ENCODE peak calls at places on chromosomes 5 and 9, in nine cellular contexts. L is cardiac fibroblast, R is body of pancreas, H is vagina, C is dorsolateral prefrontal cortex, Y is HL-60, Z is fibroblast of the aortic adventitia, K is fibroblast of mammary gland, U is psoas muscle. E is an unnamed sample.

GRCh38 chr9:5500441-5501235 is 9.7 kb upstream of the PDCD1LG2 start:
- DNase-seq in L (peak), R (no peak), H (no peak), C (no peak), Y (no peak), Z (peak), K (peak), U (no peak), E (no peak)

GRCh38 chr9:94721754-94722153 is 4.7 kb upstream of the AOPEP start:
- DNase-seq in L (no peak), R (no peak), H (no peak), C (no peak), Y (no peak), Z (no peak), K (no peak), U (no peak), E (no peak)

GRCh38 chr5:152642406-152642805 is 237.3 kb upstream of the NMUR2 start:
- DNase-seq in L (no peak), R (no peak), H (no peak), C (no peak), Y (no peak), Z (no peak), K (no peak), U (no peak), E (no peak)

GRCh38 chr5:110414360-110414759 is 312.1 kb downstream of the TMEM232 start:
- DNase-seq in L (peak), R (no peak), H (no peak), C (no peak), Y (no peak), Z (peak), K (peak), U (no peak), E (peak)

GRCh38 chr5:133251296-133252132 is 199.7 kb downstream of the HSPA4 start:
- DNase-seq in L (no peak), R (peak), H (no peak), C (no peak), Y (no peak), Z (no peak), K (no peak), U (no peak), E (peak)

GRCh38 chr5:149584106-149584505 is 2.8 kb downstream of the ARHGEF37 start:
- DNase-seq in L (no peak), R (no peak), H (no peak), C (no peak), Y (no peak), Z (no peak), K (no peak), U (no peak), E (no peak)

GRCh38 chr9:90801507-90802289 is at the start of gene SYK:
- DNase-seq in L (no peak), R (peak), H (no peak), C (no peak), Y (peak), Z (no peak), K (no peak), U (peak), E (no peak)

GRCh38 chr9:87189006-87189405 is 241.7 kb upstream of the GAS1 start:
- DNase-seq in L (no peak), R (no peak), H (no peak), C (no peak), Y (no peak), Z (no peak), K (no peak), U (no peak), E (no peak)

GRCh38 chr9:2263665-2264064 is 248.5 kb downstream of the SMARCA2 start:
- DNase-seq in L (no peak), R (no peak), H (no peak), C (no peak), Y (peak), Z (no peak), K (no peak), U (no peak), E (no peak)
- H3K4me3 ChIP-seq in L (no peak), R (no peak), H (no peak), C (no peak), Y (no peak), Z (no peak), K (no peak), U (no peak), E (no peak)

GRCh38 chr9:127838375-127839078 is 15.9 kb downstream of the ENG start:
- DNase-seq in L (peak), R (peak), H (no peak), C (no peak), Y (no peak), Z (peak), K (peak), U (peak), E (no peak)
- H3K4me3 ChIP-seq in L (peak), R (no peak), H (peak), C (no peak), Y (no peak), Z (peak), K (peak), U (peak), E (no peak)

DNA sequence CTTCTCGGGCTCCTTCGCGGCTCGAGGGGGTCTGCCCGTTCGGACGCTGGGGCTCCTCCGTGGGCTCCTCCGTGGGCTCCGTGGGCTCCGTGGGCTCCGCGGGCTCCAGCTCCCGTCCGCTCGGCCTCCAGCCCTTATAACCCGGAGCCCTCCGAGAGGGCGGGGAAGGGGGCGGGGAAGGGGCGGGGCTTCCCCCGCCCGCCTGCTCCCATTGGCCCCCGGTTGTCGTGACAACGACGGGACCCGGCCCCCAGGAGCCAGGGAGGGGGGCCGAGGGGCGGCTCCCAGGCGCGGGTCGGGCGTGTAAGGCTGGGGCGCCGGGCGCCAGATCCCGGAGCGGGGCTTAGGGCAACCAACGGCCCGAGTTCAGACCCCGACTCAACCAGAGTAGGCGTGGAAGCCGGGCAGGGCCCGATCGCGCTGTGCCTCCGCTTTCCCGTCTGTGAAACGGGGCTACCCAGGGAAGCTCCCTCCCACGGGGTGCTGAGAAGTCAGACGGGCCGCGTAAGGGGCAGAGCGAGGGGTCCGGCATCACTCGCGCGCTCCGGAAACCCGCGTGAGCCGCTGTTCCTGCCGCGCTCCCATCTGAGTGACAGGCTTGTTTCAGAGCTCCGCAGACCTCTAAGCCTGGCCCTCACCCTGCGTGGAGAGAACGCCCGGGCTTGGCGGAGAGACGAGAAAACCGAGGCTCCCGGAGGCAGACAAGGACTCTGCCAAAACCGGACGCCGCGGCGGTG is at the start of gene GFPT2:
- DNase-seq in L (peak), R (peak), H (no peak), C (peak), Y (peak), Z (peak), K (peak), U (peak), E (peak)
- H3K4me3 ChIP-seq in L (peak), R (peak), H (peak), C (peak), Y (peak), Z (peak), K (peak), U (peak), E (peak)

GRCh38 chr5:54002183-54002770 is 308.1 kb downstream of the ARL15 start:
- DNase-seq in L (no peak), R (no peak), H (no peak), C (no peak), Y (peak), Z (peak), K (peak), U (no peak), E (no peak)
- H3K4me3 ChIP-seq in L (no peak), R (no peak), H (no peak), C (no peak), Y (no peak), Z (no peak), K (no peak), U (no peak), E (no peak)

DNA sequence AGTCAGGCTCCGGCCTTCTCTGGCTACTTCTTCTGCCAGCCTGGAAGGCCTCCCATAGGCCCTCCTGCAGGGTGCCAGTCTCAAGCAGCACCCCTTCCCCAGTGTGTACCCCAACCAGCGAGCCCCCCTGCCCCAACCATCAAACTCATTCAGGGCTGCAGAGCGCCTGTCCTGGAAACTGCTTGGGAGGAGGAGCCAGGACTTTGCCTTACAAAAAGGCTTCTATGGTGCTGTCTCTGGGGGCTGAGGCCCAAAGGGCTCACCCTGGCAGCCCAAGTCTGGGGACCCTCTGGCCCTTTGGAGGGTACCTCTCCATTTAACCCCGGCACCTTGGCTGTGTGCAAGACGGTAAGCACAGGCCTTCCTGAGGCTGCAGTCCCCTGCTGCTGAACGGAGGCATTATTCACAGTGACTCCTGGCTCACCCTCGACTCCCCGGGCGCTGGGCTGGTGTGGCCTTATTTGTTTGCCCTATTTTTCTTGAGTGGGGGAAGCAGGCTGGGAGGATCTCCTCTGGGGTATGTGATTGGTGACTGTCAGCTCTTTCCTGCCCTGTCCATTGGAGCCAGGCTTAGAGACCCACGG is 5.7 kb downstream of the LMX1B start:
- DNase-seq in L (no peak), R (no peak), H (no peak), C (no peak), Y (no peak), Z (no peak), K (no peak), U (no peak), E (no peak)
- H3K4me3 ChIP-seq in L (no peak), R (no peak), H (no peak), C (no peak), Y (no peak), Z (no peak), K (no peak), U (no peak), E (no peak)

E was measured in Jurkat, Clone E6-1.